ENCODE peak calls at places on chromosomes 16 and 17, in four cellular contexts. W, K, D and O are unnamed samples.
A peak's percentile ranks its signal among the peaks of the same experiment; 100 is the strongest.

GRCh38 chr17:17900615-17901520 is 64.1 kb upstream of the SREBF1 start:
- DNase-seq in W (no peak), K (no peak), D (peak; percentile 99), O (no peak)

GRCh38 chr16:2532494-2533141 is 1.4 kb upstream of the CEMP1 start:
- DNase-seq in W (no peak), K (peak; percentile 50), D (peak; percentile 42), O (peak; percentile 16)

GRCh38 chr16:68902376-68903345 is 59.3 kb downstream of the TANGO6 start:
- DNase-seq in W (no peak), K (no peak), D (peak; percentile 42), O (no peak)

GRCh38 chr16:67233596-67233995 is 6.7 kb downstream of the TMEM208 start:
- DNase-seq in W (no peak), K (no peak), D (no peak), O (no peak)

GRCh38 chr17:61177351-61177750 is 222.3 kb upstream of the TBX2 start:
- DNase-seq in W (no peak), K (no peak), D (no peak), O (no peak)

GRCh38 chr17:75691371-75692290 is 24.5 kb downstream of the SAP30BP start:
- DNase-seq in W (no peak), K (no peak), D (peak; percentile 33), O (peak; percentile 19)

GRCh38 chr16:27363797-27364196 is 38.2 kb upstream of the IL21R start:
- DNase-seq in W (no peak), K (no peak), D (no peak), O (no peak)

GRCh38 chr17:43906951-43907424 is 348 bp downstream of the MPP2 start:
- DNase-seq in W (no peak), K (no peak), D (no peak), O (no peak)

GRCh38 chr16:50863673-50864144 is 121.8 kb downstream of the CYLD start:
- DNase-seq in W (no peak), K (no peak), D (no peak), O (no peak)